ENCODE peak calls at places on chromosome 4, in seven cellular contexts. One of them, this sample, is unnamed.
A peak's percentile ranks its signal among the peaks of the same experiment; 100 is the strongest.

GRCh38 chr4:155608231-155608885 is 58.3 kb upstream of the GUCY1A1 start:
- DNase-seq in activated CD4-positive, alpha-beta T cell treated with anti-CD3 and anti-CD28 coated beads, Interleukin-2, amount 50 U/mL, for 24 hours: no peak
- DNase-seq in GM13976: no peak
- DNase-seq in cardiac fibroblast: peak; percentile 29
- DNase-seq in NCI-H1092: no peak
- DNase-seq in T-helper 1 cell: no peak
- DNase-seq in upper lobe of right lung: no peak
- DNase-seq in this sample: peak; percentile 70

GRCh38 chr4:185011408-185011807 is 6.9 kb upstream of the HELT start:
- DNase-seq in T-helper 1 cell: no peak
- DNase-seq in upper lobe of right lung: no peak
- DNase-seq in cardiac fibroblast: no peak
- DNase-seq in GM13976: no peak
- DNase-seq in activated CD4-positive, alpha-beta T cell treated with anti-CD3 and anti-CD28 coated beads, Interleukin-2, amount 50 U/mL, for 24 hours: no peak
- DNase-seq in NCI-H1092: no peak
- DNase-seq in this sample: no peak

GRCh38 chr4:184163813-184164212 is 53.9 kb downstream of the ENPP6 start:
- DNase-seq in upper lobe of right lung: peak; percentile 82
- DNase-seq in cardiac fibroblast: no peak
- DNase-seq in activated CD4-positive, alpha-beta T cell treated with anti-CD3 and anti-CD28 coated beads, Interleukin-2, amount 50 U/mL, for 24 hours: no peak
- DNase-seq in T-helper 1 cell: peak; percentile 25
- DNase-seq in NCI-H1092: no peak
- DNase-seq in GM13976: peak; percentile 50
- DNase-seq in this sample: peak; percentile 34

GRCh38 chr4:141713771-141714445 is 77.5 kb downstream of the IL15 start:
- DNase-seq in GM13976: no peak
- DNase-seq in activated CD4-positive, alpha-beta T cell treated with anti-CD3 and anti-CD28 coated beads, Interleukin-2, amount 50 U/mL, for 24 hours: no peak
- DNase-seq in NCI-H1092: no peak
- DNase-seq in T-helper 1 cell: no peak
- DNase-seq in cardiac fibroblast: peak; percentile 51
- DNase-seq in upper lobe of right lung: no peak
- DNase-seq in this sample: peak; percentile 67

GRCh38 chr4:77044458-77045124 is 31.2 kb downstream of the CCNI start:
- DNase-seq in cardiac fibroblast: peak; percentile 79
- DNase-seq in GM13976: no peak
- DNase-seq in upper lobe of right lung: no peak
- DNase-seq in T-helper 1 cell: peak; percentile 31
- DNase-seq in NCI-H1092: no peak
- DNase-seq in activated CD4-positive, alpha-beta T cell treated with anti-CD3 and anti-CD28 coated beads, Interleukin-2, amount 50 U/mL, for 24 hours: no peak
- DNase-seq in this sample: peak; percentile 77

GRCh38 chr4:48968814-48969213 is 17.3 kb upstream of the CWH43 start:
- DNase-seq in activated CD4-positive, alpha-beta T cell treated with anti-CD3 and anti-CD28 coated beads, Interleukin-2, amount 50 U/mL, for 24 hours: no peak
- DNase-seq in cardiac fibroblast: peak; percentile 80
- DNase-seq in T-helper 1 cell: no peak
- DNase-seq in upper lobe of right lung: no peak
- DNase-seq in GM13976: no peak
- DNase-seq in NCI-H1092: no peak
- DNase-seq in this sample: peak; percentile 86

GRCh38 chr4:48904101-48904500 is 2.5 kb downstream of the OCIAD2 start:
- DNase-seq in NCI-H1092: no peak
- DNase-seq in activated CD4-positive, alpha-beta T cell treated with anti-CD3 and anti-CD28 coated beads, Interleukin-2, amount 50 U/mL, for 24 hours: no peak
- DNase-seq in cardiac fibroblast: no peak
- DNase-seq in T-helper 1 cell: no peak
- DNase-seq in upper lobe of right lung: no peak
- DNase-seq in GM13976: no peak
- DNase-seq in this sample: no peak

GRCh38 chr4:20319785-20320184 is 68.1 kb downstream of the SLIT2 start:
- DNase-seq in GM13976: no peak
- DNase-seq in T-helper 1 cell: no peak
- DNase-seq in activated CD4-positive, alpha-beta T cell treated with anti-CD3 and anti-CD28 coated beads, Interleukin-2, amount 50 U/mL, for 24 hours: no peak
- DNase-seq in upper lobe of right lung: no peak
- DNase-seq in cardiac fibroblast: no peak
- DNase-seq in NCI-H1092: no peak
- DNase-seq in this sample: no peak

This sample was measured in choroid plexus epithelial cell.